ENCODE peak calls at places on chromosomes 3 and 15, in nine cellular contexts. R is spleen; W is CD8-positive, alpha-beta T cell; I is cardiac muscle cell; Y is upper lobe of right lung; D is MM.1S; X is mucosa of descending colon; A is psoas muscle; Z is prostate gland. N is an unnamed sample. For H3K4me1, the result is how much of the 10 kb centered on the place peaks cover.

GRCh38 chr3:70539908-70540307 is 227.5 kb upstream of the MDFIC2 start:
- DNase-seq in R (no peak), W (no peak), I (no peak), Y (no peak), D (no peak), X (no peak), A (no peak), Z (no peak), N (no peak)

GRCh38 chr3:128242818-128243601 is 89.7 kb downstream of the EEFSEC start:
- DNase-seq in R (no peak), W (no peak), I (no peak), Y (no peak), D (no peak), X (no peak), A (no peak), Z (no peak), N (no peak)

GRCh38 chr3:126961791-126962461 is 21.0 kb upstream of the PLXNA1 start:
- DNase-seq in R (peak), W (no peak), I (no peak), Y (no peak), D (no peak), X (no peak), A (peak), Z (no peak), N (peak)

GRCh38 chr15:30992073-30992363 is 590 bp upstream of the MTMR10 start:
- DNase-seq in R (no peak), W (no peak), I (no peak), Y (no peak), D (no peak), X (no peak), A (no peak), Z (no peak), N (no peak)

GRCh38 chr3:192899540-192899982 is 18.1 kb downstream of the MB21D2 start:
- DNase-seq in R (no peak), W (no peak), I (no peak), Y (no peak), D (no peak), X (no peak), A (no peak), Z (no peak), N (no peak)

GRCh38 chr3:157376596-157377300 is 59.9 kb upstream of the PTX3 start:
- DNase-seq in R (no peak), W (no peak), I (no peak), Y (no peak), D (no peak), X (no peak), A (no peak), Z (no peak), N (no peak)

GRCh38 chr3:186060222-186060621 is 48.7 kb downstream of the ETV5 start:
- DNase-seq in R (no peak), W (no peak), I (no peak), Y (no peak), D (peak), X (no peak), A (no peak), Z (no peak), N (no peak)

GRCh38 chr3:195774917-195775316 is 36.8 kb downstream of the MUC4 start:
- DNase-seq in R (peak), W (no peak), I (peak), Y (peak), D (peak), X (no peak), A (peak), Z (peak), N (peak)

GRCh38 chr3:134650431-134651346 is at the start of gene KY:
- DNase-seq in R (no peak), W (no peak), I (peak), Y (peak), D (peak), X (no peak), A (peak), Z (peak), N (no peak)

GRCh38 chr15:57720861-57721260 is 14.3 kb downstream of the POLR2M start:
- DNase-seq in R (no peak), W (no peak), I (no peak), Y (no peak), D (no peak), X (no peak), A (no peak), Z (no peak), N (no peak)

GRCh38 chr3:121496841-121497240 is 48.9 kb downstream of the POLQ start:
- DNase-seq in R (no peak), W (no peak), I (no peak), Y (no peak), D (no peak), X (no peak), A (no peak), Z (no peak), N (no peak)

GRCh38 chr3:61929631-61930030 is 368.3 kb downstream of the PTPRG start:
- DNase-seq in R (no peak), W (no peak), I (no peak), Y (no peak), D (no peak), X (no peak), A (no peak), Z (no peak), N (no peak)

GRCh38 chr3:127457094-127457475 is 133.4 kb downstream of the TPRA1 start:
- DNase-seq in R (peak), W (no peak), I (peak), Y (peak), D (no peak), X (no peak), A (peak), Z (no peak), N (peak)

GRCh38 chr3:52507359-52507758 is 12.2 kb downstream of the STAB1 start:
- DNase-seq in R (no peak), W (no peak), I (no peak), Y (no peak), D (no peak), X (no peak), A (no peak), Z (no peak), N (no peak)

GRCh38 chr15:53910852-53911251 is 67.4 kb upstream of the UNC13C start:
- DNase-seq in R (no peak), W (no peak), I (no peak), Y (peak), D (no peak), X (peak), A (no peak), Z (no peak), N (peak)

GRCh38 chr3:65830948-65831732 is 207.6 kb downstream of the MAGI1 start:
- DNase-seq in R (no peak), W (no peak), I (no peak), Y (no peak), D (no peak), X (no peak), A (no peak), Z (no peak), N (no peak)

GRCh38 chr3:176697284-176697889 is 499.9 kb downstream of the TBL1XR1 start:
- DNase-seq in R (no peak), W (no peak), I (no peak), Y (no peak), D (no peak), X (no peak), A (no peak), Z (no peak), N (no peak)

GRCh38 chr15:89323825-89324224 is 10.8 kb downstream of the POLG start:
- DNase-seq in R (no peak), W (no peak), I (no peak), Y (no peak), D (no peak), X (no peak), A (no peak), Z (no peak), N (no peak)

GRCh38 chr3:189684317-189684716 is 53.1 kb downstream of the TP63 start:
- DNase-seq in R (no peak), W (no peak), I (no peak), Y (no peak), D (no peak), X (no peak), A (no peak), Z (no peak), N (no peak)

GRCh38 chr3:54343495-54343894 is 221.1 kb downstream of the CACNA2D3 start:
- DNase-seq in R (no peak), W (no peak), I (no peak), Y (no peak), D (no peak), X (no peak), A (no peak), Z (no peak), N (no peak)

GRCh38 chr15:73851679-73852078 is 21.7 kb upstream of the TBC1D21 start:
- DNase-seq in R (no peak), W (peak), I (peak), Y (no peak), D (peak), X (no peak), A (no peak), Z (no peak), N (no peak)

GRCh38 chr15:40336129-40337122 is 4.3 kb downstream of the CCDC9B start:
- DNase-seq in R (no peak), W (no peak), I (peak), Y (no peak), D (peak), X (peak), A (no peak), Z (no peak), N (peak)

GRCh38 chr3:12742330-12743107 is 16.5 kb downstream of the TMEM40 start:
- DNase-seq in R (no peak), W (no peak), I (no peak), Y (no peak), D (no peak), X (no peak), A (no peak), Z (no peak), N (no peak)

DNA sequence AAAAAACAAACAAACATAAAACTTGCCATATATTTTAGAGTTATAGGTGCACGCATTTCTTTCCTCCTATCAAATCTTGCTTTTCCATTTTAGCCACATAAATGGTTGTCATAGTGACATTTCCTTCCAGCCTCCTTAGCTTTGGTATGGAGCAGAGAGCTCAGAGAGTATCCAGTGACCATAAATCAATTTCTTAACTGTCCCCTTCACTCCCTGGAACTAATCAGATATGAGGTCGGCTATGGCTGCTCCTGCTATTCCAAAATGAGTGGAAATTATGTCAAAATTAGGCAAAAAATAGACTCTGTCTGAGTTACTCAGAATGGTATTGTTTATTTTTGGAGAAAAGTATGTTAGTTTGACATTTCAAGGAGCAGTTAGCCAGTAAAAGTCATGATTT is 164.6 kb downstream of the EBLN2 start:
- DNase-seq in R (no peak), W (no peak), I (no peak), Y (no peak), D (no peak), X (no peak), A (no peak), Z (no peak), N (no peak)
- H3K4me1 ChIP-seq in R (under half), W (under half), I (under half), Y (under half), D (under half), X (under half), A (under half), Z (under half), N (under half)

DNA sequence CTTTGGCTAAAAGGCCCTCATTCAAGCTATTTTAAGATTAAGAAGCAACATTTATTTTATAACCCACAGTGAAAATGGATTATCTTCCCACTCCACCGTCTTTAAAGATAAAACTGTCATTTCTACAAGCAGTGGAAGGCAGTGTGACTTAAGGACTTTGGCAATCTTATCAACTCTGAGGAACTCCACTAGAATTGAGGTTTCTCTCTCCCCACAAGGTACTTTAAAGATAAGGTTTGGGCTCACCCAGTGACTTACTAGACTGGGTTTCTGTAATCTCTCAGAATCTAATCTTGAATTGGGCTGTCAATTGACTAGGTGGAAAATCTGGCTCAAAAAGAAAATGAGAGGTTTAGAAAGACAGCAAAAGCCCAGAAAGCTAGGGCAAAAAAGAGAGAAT is 21.7 kb downstream of the ZNF385D start:
- DNase-seq in R (no peak), W (no peak), I (no peak), Y (no peak), D (no peak), X (no peak), A (no peak), Z (no peak), N (no peak)
- H3K4me3 ChIP-seq in R (no peak), W (no peak), I (no peak), Y (no peak), D (no peak), X (no peak), A (no peak), Z (no peak), N (no peak)

DNA sequence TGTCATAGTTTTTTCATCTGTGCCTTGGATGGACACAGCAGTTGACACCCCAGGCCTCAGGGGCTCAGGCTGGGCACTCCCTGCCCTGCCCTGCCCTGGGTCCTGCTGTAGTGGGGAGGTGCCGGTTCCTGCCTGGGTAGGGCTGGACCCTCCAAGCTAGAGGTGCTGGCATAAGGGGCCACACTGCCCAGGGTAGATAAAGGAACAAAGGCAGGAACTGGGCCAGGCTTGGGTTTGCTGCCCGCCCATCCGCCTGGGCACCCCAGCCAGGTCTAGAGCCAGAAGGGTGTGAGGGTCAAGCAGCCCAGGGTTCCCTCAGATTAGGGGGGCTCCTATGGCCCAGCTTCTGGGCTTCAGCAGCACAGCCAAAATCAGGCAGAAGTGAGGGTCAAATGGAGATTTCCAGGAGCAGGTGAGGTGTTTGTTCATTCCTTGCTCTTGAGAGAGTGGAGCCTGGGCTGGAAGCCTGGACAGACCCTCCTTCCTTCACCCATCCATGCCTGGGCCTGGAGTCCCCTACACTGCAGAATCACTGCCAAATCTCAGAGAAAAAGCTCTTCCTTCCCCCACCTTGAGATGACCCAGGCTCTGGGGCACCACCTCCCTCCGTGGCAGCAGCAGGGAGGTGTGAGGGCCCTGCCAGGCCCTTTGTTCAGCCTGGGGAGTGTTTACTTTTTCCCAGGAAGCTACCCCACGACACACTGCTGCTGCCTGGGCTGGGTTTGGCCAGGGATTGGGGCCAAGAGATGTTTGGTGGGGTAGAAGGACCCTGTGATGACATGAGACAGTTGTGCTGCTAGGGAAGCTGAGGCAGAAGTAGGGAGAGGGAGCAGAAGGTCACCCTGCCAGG is 7.1 kb downstream of the SEMA3F start:
- DNase-seq in R (no peak), W (no peak), I (no peak), Y (no peak), D (no peak), X (no peak), A (no peak), Z (no peak), N (no peak)
- H3K4me1 ChIP-seq in R (half or more), W (under half), I (under half), Y (half or more), D (under half), X (under half), A (under half), Z (half or more), N (half or more)

DNA sequence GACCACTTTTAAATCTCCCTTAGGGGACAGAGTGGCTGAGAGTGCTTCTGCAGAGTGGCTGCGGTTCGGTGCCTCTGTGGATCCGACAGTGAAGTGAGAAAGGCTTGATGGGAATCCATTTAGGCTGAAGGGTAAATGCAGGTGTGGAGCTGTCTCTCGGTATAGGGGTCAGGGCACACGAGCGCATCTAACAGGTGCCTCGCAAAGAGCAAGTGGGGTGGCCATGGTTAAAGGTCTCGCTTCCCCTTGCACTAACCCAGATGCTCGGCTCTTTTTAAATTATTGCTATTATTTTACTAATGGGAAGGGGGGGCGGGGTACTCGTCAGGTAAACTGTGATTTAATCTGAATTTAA is 598 bp upstream of the GJD2 start:
- DNase-seq in R (no peak), W (no peak), I (no peak), Y (no peak), D (no peak), X (no peak), A (no peak), Z (no peak), N (no peak)
- H3K4me3 ChIP-seq in R (no peak), W (no peak), I (peak), Y (no peak), D (no peak), X (no peak), A (no peak), Z (no peak), N (no peak)

GRCh38 chr3:188584958-188585689 is 431.2 kb downstream of the LPP start:
- DNase-seq in R (no peak), W (no peak), I (peak), Y (no peak), D (no peak), X (no peak), A (no peak), Z (no peak), N (no peak)

GRCh38 chr3:188581365-188581764 is 427.4 kb downstream of the LPP start:
- DNase-seq in R (no peak), W (no peak), I (no peak), Y (no peak), D (no peak), X (no peak), A (no peak), Z (no peak), N (no peak)

GRCh38 chr3:188584162-188584529 is 430.2 kb downstream of the LPP start:
- DNase-seq in R (no peak), W (no peak), I (no peak), Y (no peak), D (no peak), X (no peak), A (no peak), Z (no peak), N (no peak)

GRCh38 chr3:188581791-188582190 is 427.8 kb downstream of the LPP start:
- DNase-seq in R (no peak), W (no peak), I (no peak), Y (no peak), D (no peak), X (no peak), A (no peak), Z (no peak), N (no peak)

GRCh38 chr3:188583476-188584161 is 429.7 kb downstream of the LPP start:
- DNase-seq in R (no peak), W (no peak), I (no peak), Y (no peak), D (no peak), X (no peak), A (no peak), Z (peak), N (no peak)
- H3K4me1 ChIP-seq in R (half or more), W (under half), I (under half), Y (under half), D (under half), X (under half), A (under half), Z (under half), N (under half)

GRCh38 chr3:89586256-89586655 is 478.8 kb downstream of the EPHA3 start:
- DNase-seq in R (no peak), W (no peak), I (no peak), Y (no peak), D (no peak), X (no peak), A (no peak), Z (no peak), N (no peak)

GRCh38 chr3:89586676-89587075 is 479.3 kb downstream of the EPHA3 start:
- DNase-seq in R (no peak), W (no peak), I (no peak), Y (no peak), D (no peak), X (no peak), A (no peak), Z (no peak), N (no peak)

DNA sequence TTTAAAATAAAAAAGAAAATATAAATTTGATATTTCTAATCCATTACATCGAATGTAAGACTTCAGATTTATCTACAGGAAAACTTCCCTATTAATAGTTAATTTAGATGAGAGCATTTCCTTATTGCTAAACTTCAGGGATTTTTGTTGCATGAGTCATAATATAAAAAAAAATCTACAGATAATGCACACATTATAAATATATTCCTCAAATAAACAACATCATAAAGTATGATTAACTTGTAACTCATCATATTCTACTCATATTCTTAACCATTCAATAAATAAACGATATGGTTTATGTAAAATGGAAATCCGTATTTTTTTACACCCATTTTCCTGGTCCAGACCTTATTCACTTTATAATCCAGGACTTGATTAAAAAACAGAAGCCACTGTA is 477.0 kb downstream of the EPHA3 start:
- DNase-seq in R (no peak), W (no peak), I (no peak), Y (no peak), D (no peak), X (no peak), A (no peak), Z (no peak), N (no peak)
- H3K4me3 ChIP-seq in R (no peak), W (no peak), I (no peak), Y (no peak), D (no peak), X (no peak), A (no peak), Z (no peak), N (no peak)

N was measured in kidney.